ENCODE peak calls at places on chromosome 18, in seven cellular contexts. One of them, this sample, is unnamed.

GRCh38 chr18:63586431-63586830 is 712 bp upstream of the SERPINB13 start:
- DNase-seq in K562: no peak
- DNase-seq in HepG2: no peak
- DNase-seq in GM12878: no peak
- DNase-seq in SK-N-SH: no peak
- DNase-seq in HCT116: no peak
- DNase-seq in H1: no peak
- DNase-seq in this sample: no peak

GRCh38 chr18:36386150-36386920 is 88.8 kb downstream of the FHOD3 start:
- DNase-seq in K562: no peak
- DNase-seq in HepG2: no peak
- DNase-seq in GM12878: no peak
- DNase-seq in SK-N-SH: no peak
- DNase-seq in HCT116: no peak
- DNase-seq in H1: no peak
- DNase-seq in this sample: no peak

GRCh38 chr18:28669165-28669564 is 492.2 kb upstream of the CDH2 start:
- DNase-seq in K562: no peak
- DNase-seq in HepG2: no peak
- DNase-seq in GM12878: no peak
- DNase-seq in SK-N-SH: no peak
- DNase-seq in HCT116: no peak
- DNase-seq in H1: no peak
- DNase-seq in this sample: no peak

GRCh38 chr18:26516964-26517363 is 31.4 kb downstream of the KCTD1 start:
- DNase-seq in K562: no peak
- DNase-seq in HepG2: no peak
- DNase-seq in GM12878: no peak
- DNase-seq in SK-N-SH: no peak
- DNase-seq in HCT116: no peak
- DNase-seq in H1: no peak
- DNase-seq in this sample: no peak

GRCh38 chr18:46320297-46320696 is 216.1 kb downstream of the HAUS1 start:
- DNase-seq in K562: peak
- DNase-seq in HepG2: no peak
- DNase-seq in GM12878: no peak
- DNase-seq in SK-N-SH: no peak
- DNase-seq in HCT116: no peak
- DNase-seq in H1: no peak
- DNase-seq in this sample: no peak

GRCh38 chr18:26057208-26057821 is 33.1 kb downstream of the SS18 start:
- DNase-seq in K562: no peak
- DNase-seq in HepG2: no peak
- DNase-seq in GM12878: no peak
- DNase-seq in SK-N-SH: peak
- DNase-seq in HCT116: no peak
- DNase-seq in H1: no peak
- DNase-seq in this sample: no peak

GRCh38 chr18:8121942-8122480 is 487.2 kb upstream of the RAB12 start:
- DNase-seq in K562: no peak
- DNase-seq in HepG2: no peak
- DNase-seq in GM12878: no peak
- DNase-seq in SK-N-SH: no peak
- DNase-seq in HCT116: peak
- DNase-seq in H1: peak
- DNase-seq in this sample: no peak

GRCh38 chr18:12968619-12969018 is 20.8 kb downstream of the SEH1L start:
- DNase-seq in K562: no peak
- DNase-seq in HepG2: no peak
- DNase-seq in GM12878: no peak
- DNase-seq in SK-N-SH: no peak
- DNase-seq in HCT116: no peak
- DNase-seq in H1: no peak
- DNase-seq in this sample: no peak

GRCh38 chr18:58454406-58455061 is 174.4 kb downstream of the ALPK2 start:
- DNase-seq in K562: no peak
- DNase-seq in HepG2: no peak
- DNase-seq in GM12878: no peak
- DNase-seq in SK-N-SH: no peak
- DNase-seq in HCT116: no peak
- DNase-seq in H1: no peak
- DNase-seq in this sample: no peak

GRCh38 chr18:7021994-7022840 is 95.4 kb downstream of the LAMA1 start:
- DNase-seq in K562: peak
- DNase-seq in HepG2: peak
- DNase-seq in GM12878: no peak
- DNase-seq in SK-N-SH: peak
- DNase-seq in HCT116: peak
- DNase-seq in H1: no peak
- DNase-seq in this sample: peak

GRCh38 chr18:2513616-2514015 is 57.7 kb downstream of the METTL4 start:
- DNase-seq in K562: no peak
- DNase-seq in HepG2: no peak
- DNase-seq in GM12878: no peak
- DNase-seq in SK-N-SH: no peak
- DNase-seq in HCT116: no peak
- DNase-seq in H1: no peak
- DNase-seq in this sample: no peak

GRCh38 chr18:68679531-68679930 is 35.4 kb downstream of the TMX3 start:
- DNase-seq in K562: no peak
- DNase-seq in HepG2: no peak
- DNase-seq in GM12878: no peak
- DNase-seq in SK-N-SH: no peak
- DNase-seq in HCT116: no peak
- DNase-seq in H1: no peak
- DNase-seq in this sample: no peak

GRCh38 chr18:36737321-36737720 is 91.5 kb downstream of the TPGS2 start:
- DNase-seq in K562: no peak
- DNase-seq in HepG2: no peak
- DNase-seq in GM12878: no peak
- DNase-seq in SK-N-SH: no peak
- DNase-seq in HCT116: no peak
- DNase-seq in H1: no peak
- DNase-seq in this sample: no peak

GRCh38 chr18:44700652-44701051 is 20.0 kb downstream of the SETBP1 start:
- DNase-seq in K562: no peak
- DNase-seq in HepG2: no peak
- DNase-seq in GM12878: no peak
- DNase-seq in SK-N-SH: no peak
- DNase-seq in HCT116: no peak
- DNase-seq in H1: no peak
- DNase-seq in this sample: no peak

GRCh38 chr18:31572368-31572767 is 19.3 kb upstream of the TTR start:
- DNase-seq in K562: no peak
- DNase-seq in HepG2: no peak
- DNase-seq in GM12878: no peak
- DNase-seq in SK-N-SH: no peak
- DNase-seq in HCT116: no peak
- DNase-seq in H1: no peak
- DNase-seq in this sample: no peak

GRCh38 chr18:23871410-23871809 is 143.1 kb upstream of the TTC39C start:
- DNase-seq in K562: no peak
- DNase-seq in HepG2: no peak
- DNase-seq in GM12878: peak
- DNase-seq in SK-N-SH: peak
- DNase-seq in HCT116: no peak
- DNase-seq in H1: no peak
- DNase-seq in this sample: no peak

GRCh38 chr18:7452331-7452730 is 114.8 kb upstream of the PTPRM start:
- DNase-seq in K562: peak
- DNase-seq in HepG2: peak
- DNase-seq in GM12878: no peak
- DNase-seq in SK-N-SH: peak
- DNase-seq in HCT116: peak
- DNase-seq in H1: peak
- DNase-seq in this sample: peak

GRCh38 chr18:35376393-35376741 is 770 bp downstream of the ZNF396 start:
- DNase-seq in K562: peak
- DNase-seq in HepG2: no peak
- DNase-seq in GM12878: no peak
- DNase-seq in SK-N-SH: peak
- DNase-seq in HCT116: no peak
- DNase-seq in H1: no peak
- DNase-seq in this sample: peak

GRCh38 chr18:55047546-55047945 is 88.3 kb upstream of the CCDC68 start:
- DNase-seq in K562: no peak
- DNase-seq in HepG2: no peak
- DNase-seq in GM12878: no peak
- DNase-seq in SK-N-SH: no peak
- DNase-seq in HCT116: no peak
- DNase-seq in H1: no peak
- DNase-seq in this sample: no peak

GRCh38 chr18:32920796-32921787 is 148.3 kb upstream of the KLHL14 start:
- DNase-seq in K562: no peak
- DNase-seq in HepG2: peak
- DNase-seq in GM12878: no peak
- DNase-seq in SK-N-SH: no peak
- DNase-seq in HCT116: no peak
- DNase-seq in H1: no peak
- DNase-seq in this sample: no peak

GRCh38 chr18:72652990-72653593 is 109.0 kb upstream of the CBLN2 start:
- DNase-seq in K562: peak
- DNase-seq in HepG2: peak
- DNase-seq in GM12878: no peak
- DNase-seq in SK-N-SH: peak
- DNase-seq in HCT116: no peak
- DNase-seq in H1: peak
- DNase-seq in this sample: peak

GRCh38 chr18:22789600-22789999 is 143.5 kb upstream of the RBBP8 start:
- DNase-seq in K562: no peak
- DNase-seq in HepG2: no peak
- DNase-seq in GM12878: no peak
- DNase-seq in SK-N-SH: no peak
- DNase-seq in HCT116: no peak
- DNase-seq in H1: no peak
- DNase-seq in this sample: no peak

GRCh38 chr18:22783245-22783644 is 149.9 kb upstream of the RBBP8 start:
- DNase-seq in K562: no peak
- DNase-seq in HepG2: no peak
- DNase-seq in GM12878: no peak
- DNase-seq in SK-N-SH: no peak
- DNase-seq in HCT116: no peak
- DNase-seq in H1: no peak
- DNase-seq in this sample: no peak

GRCh38 chr18:22778996-22779395 is 154.1 kb upstream of the RBBP8 start:
- DNase-seq in K562: no peak
- DNase-seq in HepG2: no peak
- DNase-seq in GM12878: no peak
- DNase-seq in SK-N-SH: peak
- DNase-seq in HCT116: no peak
- DNase-seq in H1: no peak
- DNase-seq in this sample: no peak

GRCh38 chr18:22783662-22784076 is 149.5 kb upstream of the RBBP8 start:
- DNase-seq in K562: no peak
- DNase-seq in HepG2: peak
- DNase-seq in GM12878: no peak
- DNase-seq in SK-N-SH: no peak
- DNase-seq in HCT116: no peak
- DNase-seq in H1: no peak
- DNase-seq in this sample: no peak
- TF ChIP-seq JUND in K562: no peak
- TF ChIP-seq JUND in HepG2: no peak
- TF ChIP-seq JUND in GM12878: no peak
- TF ChIP-seq JUND in SK-N-SH: no peak
- TF ChIP-seq JUND in HCT116: no peak
- TF ChIP-seq JUND in H1: no peak
- TF ChIP-seq JUND in this sample: no peak

GRCh38 chr18:49072940-49073339 is 122.2 kb upstream of the SMAD7 start:
- DNase-seq in K562: no peak
- DNase-seq in HepG2: no peak
- DNase-seq in GM12878: no peak
- DNase-seq in SK-N-SH: no peak
- DNase-seq in HCT116: no peak
- DNase-seq in H1: no peak
- DNase-seq in this sample: no peak

GRCh38 chr18:49072524-49072934 is 121.8 kb upstream of the SMAD7 start:
- DNase-seq in K562: peak
- DNase-seq in HepG2: peak
- DNase-seq in GM12878: no peak
- DNase-seq in SK-N-SH: peak
- DNase-seq in HCT116: no peak
- DNase-seq in H1: no peak
- DNase-seq in this sample: no peak

GRCh38 chr18:49074505-49074904 is 123.7 kb upstream of the SMAD7 start:
- DNase-seq in K562: no peak
- DNase-seq in HepG2: no peak
- DNase-seq in GM12878: no peak
- DNase-seq in SK-N-SH: no peak
- DNase-seq in HCT116: no peak
- DNase-seq in H1: no peak
- DNase-seq in this sample: no peak

GRCh38 chr18:49071776-49072175 is 121.0 kb upstream of the SMAD7 start:
- DNase-seq in K562: no peak
- DNase-seq in HepG2: no peak
- DNase-seq in GM12878: no peak
- DNase-seq in SK-N-SH: peak
- DNase-seq in HCT116: no peak
- DNase-seq in H1: no peak
- DNase-seq in this sample: no peak

GRCh38 chr18:49073431-49073830 is 122.7 kb upstream of the SMAD7 start:
- DNase-seq in K562: no peak
- DNase-seq in HepG2: no peak
- DNase-seq in GM12878: no peak
- DNase-seq in SK-N-SH: no peak
- DNase-seq in HCT116: no peak
- DNase-seq in H1: no peak
- DNase-seq in this sample: no peak
- TF ChIP-seq JUND in K562: no peak
- TF ChIP-seq JUND in HepG2: no peak
- TF ChIP-seq JUND in GM12878: no peak
- TF ChIP-seq JUND in SK-N-SH: no peak
- TF ChIP-seq JUND in HCT116: no peak
- TF ChIP-seq JUND in H1: no peak
- TF ChIP-seq JUND in this sample: no peak

DNA sequence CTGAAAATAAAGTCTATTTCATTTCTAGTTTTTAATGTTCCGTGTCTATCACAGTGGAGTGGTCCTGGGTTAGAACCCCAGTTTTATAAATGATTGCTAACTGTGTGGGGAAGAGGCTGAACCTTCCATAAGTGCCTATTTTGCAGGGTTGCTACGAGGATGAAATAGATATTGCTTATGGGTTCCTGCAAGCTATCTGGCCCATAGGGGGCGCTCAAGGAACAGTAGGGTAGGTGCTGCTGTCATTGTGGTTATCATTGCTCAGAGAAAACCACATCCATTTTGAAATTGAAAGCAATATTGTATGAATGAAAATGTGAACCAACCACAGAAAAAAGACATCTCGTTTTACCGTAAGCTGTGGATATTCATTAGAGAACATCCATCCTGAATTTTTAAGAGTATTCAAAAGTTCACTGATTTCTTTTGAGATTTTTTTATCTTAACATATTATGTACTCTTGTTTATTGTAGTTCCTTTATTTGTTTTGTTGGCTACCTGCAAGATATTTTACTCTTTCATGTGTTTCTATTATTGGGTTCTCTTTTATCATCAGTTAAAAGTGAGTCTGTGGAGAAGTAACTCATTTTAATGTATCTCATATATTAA is 261.6 kb downstream of the NAPG start:
- DNase-seq in K562: peak
- DNase-seq in HepG2: peak
- DNase-seq in GM12878: peak
- DNase-seq in SK-N-SH: peak
- DNase-seq in HCT116: peak
- DNase-seq in H1: no peak
- DNase-seq in this sample: no peak
- TF ChIP-seq JUND in K562: peak
- TF ChIP-seq JUND in HepG2: no peak
- TF ChIP-seq JUND in GM12878: no peak
- TF ChIP-seq JUND in SK-N-SH: no peak
- TF ChIP-seq JUND in HCT116: no peak
- TF ChIP-seq JUND in H1: no peak
- TF ChIP-seq JUND in this sample: no peak

GRCh38 chr18:76983613-76984051 is 149.0 kb downstream of the MBP start:
- DNase-seq in K562: no peak
- DNase-seq in HepG2: no peak
- DNase-seq in GM12878: no peak
- DNase-seq in SK-N-SH: no peak
- DNase-seq in HCT116: no peak
- DNase-seq in H1: no peak
- DNase-seq in this sample: no peak
- TF ChIP-seq JUND in K562: no peak
- TF ChIP-seq JUND in HepG2: no peak
- TF ChIP-seq JUND in GM12878: no peak
- TF ChIP-seq JUND in SK-N-SH: no peak
- TF ChIP-seq JUND in HCT116: no peak
- TF ChIP-seq JUND in H1: no peak
- TF ChIP-seq JUND in this sample: no peak

This sample was measured in T47D.